ENCODE peak calls at places on chromosome 5, in nine cellular contexts. A is fibroblast of mammary gland, G is pancreas, Q is A549, E is suprapubic skin, S is right atrium auricular region, D is lower leg skin, H is AG04450, C is lower lobe of right lung. U is an unnamed sample.

GRCh38 chr5:43560128-43560527 is 3.3 kb upstream of the PAIP1 start:
- DNase-seq in A (peak), G (no peak), Q (no peak), E (no peak), S (no peak), D (no peak), H (no peak), C (no peak), U (no peak)

GRCh38 chr5:32092938-32093812 is 80.9 kb downstream of the GOLPH3 start:
- DNase-seq in A (peak), G (no peak), Q (peak), E (peak), S (peak), D (peak), H (peak), C (no peak), U (peak)

GRCh38 chr5:32600057-32600622 is 14.8 kb downstream of the SUB1 start:
- DNase-seq in A (peak), G (no peak), Q (no peak), E (no peak), S (peak), D (no peak), H (peak), C (no peak), U (no peak)

GRCh38 chr5:92886751-92887150 is 694.3 kb downstream of the NR2F1-AS1 start:
- DNase-seq in A (no peak), G (no peak), Q (no peak), E (no peak), S (no peak), D (no peak), H (no peak), C (no peak), U (no peak)

GRCh38 chr5:178625679-178626483 is 969 bp downstream of the CLK4 start:
- DNase-seq in A (peak), G (no peak), Q (no peak), E (no peak), S (peak), D (peak), H (no peak), C (no peak), U (no peak)

GRCh38 chr5:14399054-14399657 is 182.4 kb upstream of the OTULINL start:
- DNase-seq in A (peak), G (no peak), Q (peak), E (no peak), S (no peak), D (no peak), H (no peak), C (no peak), U (peak)

GRCh38 chr5:139828207-139828895 is 32.7 kb downstream of the PSD2 start:
- DNase-seq in A (no peak), G (no peak), Q (no peak), E (no peak), S (no peak), D (no peak), H (no peak), C (no peak), U (no peak)

GRCh38 chr5:157563373-157564148 is 12.0 kb downstream of the ADAM19 start:
- DNase-seq in A (peak), G (no peak), Q (no peak), E (no peak), S (no peak), D (no peak), H (no peak), C (no peak), U (no peak)

GRCh38 chr5:152505442-152506042 is 100.5 kb upstream of the NMUR2 start:
- DNase-seq in A (peak), G (peak), Q (peak), E (no peak), S (no peak), D (peak), H (peak), C (no peak), U (peak)

GRCh38 chr5:115343855-115344254 is 47.4 kb upstream of the CCDC112 start:
- DNase-seq in A (peak), G (no peak), Q (peak), E (no peak), S (no peak), D (no peak), H (peak), C (no peak), U (no peak)

GRCh38 chr5:147554285-147554817 is 44.5 kb upstream of the DPYSL3 start:
- DNase-seq in A (peak), G (no peak), Q (no peak), E (no peak), S (no peak), D (peak), H (no peak), C (no peak), U (peak)

GRCh38 chr5:139619861-139620260 is 28.3 kb upstream of the CXXC5 start:
- DNase-seq in A (no peak), G (no peak), Q (no peak), E (no peak), S (no peak), D (no peak), H (no peak), C (no peak), U (no peak)

GRCh38 chr5:61394078-61394701 is 62.1 kb downstream of the ZSWIM6 start:
- DNase-seq in A (peak), G (no peak), Q (no peak), E (no peak), S (no peak), D (no peak), H (no peak), C (no peak), U (no peak)

GRCh38 chr5:152274206-152274605 is 130.9 kb downstream of the NMUR2 start:
- DNase-seq in A (no peak), G (no peak), Q (no peak), E (no peak), S (no peak), D (no peak), H (no peak), C (no peak), U (no peak)

GRCh38 chr5:58322453-58322852 is 137.4 kb downstream of the PLK2 start:
- DNase-seq in A (peak), G (no peak), Q (no peak), E (no peak), S (no peak), D (no peak), H (no peak), C (no peak), U (no peak)

GRCh38 chr5:77957-78804 is 13.8 kb upstream of the PLEKHG4B start:
- DNase-seq in A (peak), G (no peak), Q (peak), E (no peak), S (no peak), D (no peak), H (no peak), C (no peak), U (peak)

GRCh38 chr5:154709368-154710305 is 45.5 kb upstream of the LARP1 start:
- DNase-seq in A (no peak), G (no peak), Q (no peak), E (peak), S (no peak), D (no peak), H (no peak), C (no peak), U (no peak)

GRCh38 chr5:58153255-58153654 is 306.6 kb downstream of the PLK2 start:
- DNase-seq in A (no peak), G (no peak), Q (peak), E (no peak), S (no peak), D (no peak), H (no peak), C (no peak), U (no peak)

GRCh38 chr5:138391859-138392386 is 39.4 kb downstream of the KDM3B start:
- DNase-seq in A (no peak), G (no peak), Q (no peak), E (no peak), S (no peak), D (no peak), H (no peak), C (no peak), U (no peak)

GRCh38 chr5:75007537-75007847 is 44.9 kb downstream of the GCNT4 start:
- DNase-seq in A (peak), G (no peak), Q (no peak), E (no peak), S (no peak), D (no peak), H (peak), C (no peak), U (no peak)

GRCh38 chr5:134948929-134949328 is 18.8 kb upstream of the CATSPER3 start:
- DNase-seq in A (peak), G (no peak), Q (no peak), E (no peak), S (no peak), D (no peak), H (no peak), C (no peak), U (no peak)

GRCh38 chr5:95958308-95959014 is 3.2 kb downstream of the ELL2 start:
- DNase-seq in A (peak), G (peak), Q (peak), E (no peak), S (no peak), D (no peak), H (no peak), C (no peak), U (no peak)

GRCh38 chr5:74632947-74633356 is 7.6 kb downstream of the ENC1 start:
- DNase-seq in A (peak), G (no peak), Q (peak), E (no peak), S (no peak), D (no peak), H (peak), C (no peak), U (no peak)

GRCh38 chr5:2747372-2748179 is 3.9 kb downstream of the IRX2 start:
- DNase-seq in A (no peak), G (no peak), Q (no peak), E (no peak), S (peak), D (no peak), H (no peak), C (no peak), U (no peak)

GRCh38 chr5:156758012-156758791 is 91.9 kb upstream of the PPP1R2B start:
- DNase-seq in A (no peak), G (no peak), Q (no peak), E (no peak), S (no peak), D (no peak), H (no peak), C (no peak), U (no peak)

GRCh38 chr5:125655156-125655555 is 768.1 kb upstream of the GRAMD2B start:
- DNase-seq in A (no peak), G (no peak), Q (no peak), E (no peak), S (no peak), D (no peak), H (no peak), C (no peak), U (no peak)

GRCh38 chr5:42756630-42757601 is at the start of gene CCDC152:
- DNase-seq in A (peak), G (peak), Q (no peak), E (peak), S (no peak), D (no peak), H (no peak), C (no peak), U (no peak)

GRCh38 chr5:112109331-112109993 is 309.6 kb downstream of the EPB41L4A start:
- DNase-seq in A (peak), G (peak), Q (peak), E (no peak), S (no peak), D (peak), H (peak), C (peak), U (peak)

GRCh38 chr5:59620535-59621212 is 272.9 kb downstream of the PDE4D start:
- DNase-seq in A (no peak), G (no peak), Q (no peak), E (no peak), S (no peak), D (no peak), H (no peak), C (no peak), U (no peak)

GRCh38 chr5:17094830-17095229 is 122.6 kb upstream of the BASP1 start:
- DNase-seq in A (peak), G (no peak), Q (no peak), E (no peak), S (no peak), D (no peak), H (no peak), C (no peak), U (no peak)

DNA sequence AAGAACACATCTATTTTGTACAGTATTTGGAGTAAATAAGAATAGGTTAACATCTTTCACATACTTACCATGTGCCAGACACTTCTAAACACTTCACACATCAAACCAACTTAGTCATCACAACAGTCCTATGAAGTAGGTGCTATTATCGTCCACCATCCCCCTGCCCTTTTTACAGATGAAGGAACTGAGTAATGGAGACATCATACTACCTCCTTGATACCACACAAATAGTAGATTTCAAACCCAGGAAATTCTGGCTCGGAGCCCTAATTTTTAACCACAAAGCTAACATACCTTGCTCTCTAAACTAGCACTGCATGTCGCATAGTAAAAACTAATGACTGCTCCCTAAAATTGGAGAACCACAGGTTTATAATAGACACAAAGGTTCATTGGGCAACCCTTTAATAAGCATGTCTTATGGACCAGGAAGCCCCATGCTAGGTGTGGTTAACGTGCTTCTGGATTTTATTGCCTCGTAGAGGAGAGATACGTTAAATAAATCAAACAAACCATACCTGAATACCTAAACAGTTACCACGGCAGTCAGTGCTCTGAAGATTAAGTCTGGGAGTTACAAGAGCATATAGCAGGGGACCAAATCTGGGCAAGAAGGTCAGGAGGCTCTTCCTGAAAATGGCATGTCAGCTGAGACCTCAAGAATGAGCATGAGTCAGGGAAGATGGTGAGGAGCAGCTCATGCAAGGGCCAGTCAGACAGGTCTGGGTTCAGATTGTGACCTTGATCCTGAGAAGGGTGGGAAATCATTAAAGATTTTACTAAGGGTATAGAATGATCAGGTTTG is 4.4 kb upstream of the ZNF366 start:
- DNase-seq in A (peak), G (no peak), Q (no peak), E (no peak), S (no peak), D (no peak), H (no peak), C (no peak), U (no peak)
- H3K4me3 ChIP-seq in A (no peak), G (no peak), Q (no peak), E (no peak), S (no peak), D (no peak), H (no peak), C (no peak), U (no peak)

GRCh38 chr5:131810510-131811249 is 13.9 kb upstream of the FNIP1 start:
- DNase-seq in A (peak), G (no peak), Q (peak), E (no peak), S (no peak), D (no peak), H (no peak), C (no peak), U (no peak)
- TF ChIP-seq CTCF in A (peak), G (no peak), Q (peak), E (no peak), S (peak), D (no peak), H (no peak), C (no peak), U (peak)

DNA sequence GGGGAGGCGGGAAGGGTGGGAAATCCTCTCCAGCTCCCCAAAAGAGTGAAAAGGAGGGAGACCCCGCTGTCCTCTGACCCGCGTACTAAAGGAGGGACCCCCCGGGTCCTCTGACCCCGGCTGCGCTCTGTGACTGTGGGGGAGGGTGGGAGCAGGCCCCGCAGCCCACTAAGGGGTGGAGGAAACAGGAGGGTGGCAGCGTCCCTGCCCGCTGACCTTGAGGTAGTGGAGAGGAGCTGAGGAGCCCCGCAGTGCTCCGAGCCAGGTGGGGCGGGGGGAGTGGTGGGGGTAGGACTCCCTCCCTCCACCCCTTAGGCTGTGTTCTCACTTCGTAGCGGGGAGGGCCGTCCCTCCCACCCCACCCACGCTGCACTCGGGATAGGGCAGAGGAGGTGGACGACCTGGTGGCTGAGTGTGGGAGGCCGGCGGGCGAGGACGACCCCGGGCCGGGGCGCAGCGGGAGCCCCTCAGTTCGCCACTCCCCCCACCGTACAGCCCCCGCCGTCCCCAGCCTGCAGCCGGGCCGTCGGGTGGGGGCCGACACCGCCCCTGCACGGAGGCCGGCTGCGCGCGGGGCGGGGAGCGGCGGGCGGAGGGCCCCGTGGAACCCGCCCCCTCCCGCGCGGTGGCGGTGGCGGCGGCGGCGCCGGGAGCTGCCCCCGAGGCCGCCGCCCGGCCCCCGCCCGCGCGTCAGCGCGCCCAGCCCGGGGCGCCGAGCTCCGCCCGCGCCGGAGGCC is at the start of gene ADCY2:
- DNase-seq in A (no peak), G (no peak), Q (no peak), E (no peak), S (no peak), D (no peak), H (no peak), C (no peak), U (no peak)
- H3K4me3 ChIP-seq in A (no peak), G (peak), Q (peak), E (peak), S (peak), D (peak), H (no peak), C (peak), U (no peak)

DNA sequence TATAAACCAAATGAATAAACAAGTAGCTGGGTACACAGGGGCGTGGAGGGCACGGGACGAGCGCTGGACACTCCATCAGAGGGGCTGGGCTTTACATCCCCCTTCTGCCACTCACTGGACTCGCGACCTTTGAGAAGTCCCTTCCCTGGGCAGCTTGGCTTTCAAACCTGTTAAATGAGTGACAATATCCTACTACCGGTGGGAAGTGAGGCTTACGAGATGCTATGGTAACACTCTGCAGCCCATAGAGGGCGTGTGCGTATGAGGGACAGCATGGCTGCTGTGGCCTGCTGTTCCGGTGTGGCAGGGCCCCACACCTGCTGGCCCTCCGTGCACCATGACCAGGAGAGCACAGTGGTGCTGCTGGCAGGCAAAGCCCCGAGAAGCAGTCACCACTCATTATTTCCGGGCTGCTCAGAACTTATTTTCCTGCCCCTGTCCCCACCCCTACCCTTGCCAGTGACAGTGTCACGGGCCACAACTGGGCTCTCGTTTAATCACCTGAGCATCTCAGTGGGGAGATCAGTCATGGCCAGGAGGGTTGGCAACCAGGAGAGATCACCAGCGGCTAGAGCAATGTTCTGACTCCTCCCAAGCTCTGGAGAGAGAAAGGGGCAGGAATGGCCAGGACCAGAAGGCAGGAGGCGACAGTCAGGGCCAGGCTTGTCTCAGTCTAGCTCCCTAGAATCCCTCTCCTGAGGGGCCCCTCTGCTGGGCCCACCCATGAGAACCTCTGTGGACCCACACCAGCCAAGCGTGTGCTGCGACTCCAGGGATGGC is 10.5 kb downstream of the CLTB start:
- DNase-seq in A (no peak), G (no peak), Q (peak), E (peak), S (no peak), D (no peak), H (no peak), C (no peak), U (no peak)
- TF ChIP-seq CTCF in A (no peak), G (no peak), Q (peak), E (no peak), S (no peak), D (no peak), H (no peak), C (no peak), U (peak)